ENCODE peak calls at places on chromosomes 2 and 18, in six cellular contexts. R, F, B, H, O and Z are unnamed samples.

GRCh38 chr2:236073246-236073645 is 94.9 kb downstream of the GBX2 start:
- DNase-seq in R (no peak), F (no peak), B (no peak), H (no peak), O (no peak), Z (no peak)

GRCh38 chr2:96091711-96092579 is 24.4 kb downstream of the ADRA2B start:
- DNase-seq in R (no peak), F (no peak), B (peak), H (no peak), O (no peak), Z (no peak)

GRCh38 chr2:44578401-44579135 is 216.8 kb downstream of the CAMKMT start:
- DNase-seq in R (peak), F (peak), B (no peak), H (no peak), O (no peak), Z (peak)

GRCh38 chr2:127061377-127062273 is 45.3 kb downstream of the BIN1 start:
- DNase-seq in R (no peak), F (peak), B (peak), H (no peak), O (no peak), Z (no peak)

GRCh38 chr18:23037646-23038045 is 97.6 kb upstream of the CABLES1 start:
- DNase-seq in R (no peak), F (no peak), B (no peak), H (no peak), O (no peak), Z (no peak)

GRCh38 chr2:15588329-15588919 is 3.2 kb upstream of the DDX1 start:
- DNase-seq in R (no peak), F (peak), B (peak), H (peak), O (peak), Z (no peak)

GRCh38 chr2:83705146-83705545 is 753.9 kb downstream of the SUCLG1 start:
- DNase-seq in R (no peak), F (no peak), B (no peak), H (no peak), O (no peak), Z (no peak)

GRCh38 chr2:187532333-187533120 is 21.7 kb downstream of the TFPI start:
- DNase-seq in R (no peak), F (no peak), B (no peak), H (no peak), O (no peak), Z (no peak)

GRCh38 chr2:238256594-238257104 is 16.8 kb upstream of the HES6 start:
- DNase-seq in R (no peak), F (peak), B (peak), H (peak), O (peak), Z (peak)

GRCh38 chr2:81901017-81901416 is 1596.5 kb upstream of the LRRTM1 start:
- DNase-seq in R (no peak), F (peak), B (no peak), H (no peak), O (no peak), Z (no peak)

GRCh38 chr2:1656326-1656960 is 87.9 kb downstream of the PXDN start:
- DNase-seq in R (no peak), F (no peak), B (no peak), H (no peak), O (no peak), Z (no peak)

GRCh38 chr2:112630268-112630667 is 15.5 kb upstream of the SLC20A1 start:
- DNase-seq in R (no peak), F (no peak), B (no peak), H (no peak), O (no peak), Z (no peak)
- H3K4me3 ChIP-seq in R (no peak), F (no peak), B (no peak), H (no peak), O (no peak), Z (no peak)

GRCh38 chr18:63844254-63844653 is 43.3 kb upstream of the SERPINB2 start:
- DNase-seq in R (no peak), F (peak), B (no peak), H (no peak), O (no peak), Z (no peak)

GRCh38 chr18:63848159-63848558 is 39.3 kb upstream of the SERPINB2 start:
- DNase-seq in R (no peak), F (peak), B (no peak), H (no peak), O (no peak), Z (no peak)

GRCh38 chr18:63850636-63851035 is 36.9 kb upstream of the SERPINB2 start:
- DNase-seq in R (no peak), F (no peak), B (no peak), H (no peak), O (no peak), Z (no peak)

GRCh38 chr18:63850010-63850409 is 37.5 kb upstream of the SERPINB2 start:
- DNase-seq in R (no peak), F (peak), B (no peak), H (no peak), O (no peak), Z (no peak)
- TF ChIP-seq CTCF in R (peak), F (peak), B (no peak), H (no peak), O (no peak), Z (peak)

DNA sequence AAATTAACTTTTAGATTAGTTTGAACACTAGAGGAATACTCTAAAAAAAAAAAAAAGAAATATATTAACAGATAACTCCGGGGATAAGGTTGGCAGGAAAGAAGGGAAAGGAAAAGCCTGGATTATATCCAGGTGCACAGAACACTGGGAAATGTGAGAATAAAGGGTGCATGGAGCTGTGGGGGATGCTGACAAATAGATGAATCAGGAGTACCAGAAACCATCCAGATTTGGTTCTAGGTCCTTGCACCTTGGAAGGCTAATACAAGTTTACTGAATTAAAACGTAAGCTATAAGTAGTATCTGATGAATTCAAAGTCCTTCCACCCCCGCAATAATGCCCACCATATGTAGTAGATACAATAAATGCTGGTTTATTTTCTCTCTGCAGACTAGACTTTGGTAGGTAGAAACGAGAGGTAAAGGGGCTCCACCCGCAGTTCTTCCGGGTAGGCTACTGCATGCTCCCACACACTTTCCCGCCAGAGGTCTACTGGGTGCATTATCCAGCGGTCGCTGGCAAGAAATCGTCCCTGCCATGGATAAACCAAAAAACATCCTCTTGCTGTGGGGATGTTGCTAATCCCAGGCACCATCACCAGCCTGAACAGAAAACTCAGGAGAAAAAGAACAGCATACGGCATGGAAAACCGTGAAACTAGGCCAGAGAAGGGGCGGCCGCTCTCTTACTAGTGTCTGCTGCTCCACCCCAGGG is 1.6 kb downstream of the CNRIP1 start:
- DNase-seq in R (no peak), F (peak), B (no peak), H (no peak), O (no peak), Z (no peak)
- H3K4me3 ChIP-seq in R (no peak), F (peak), B (peak), H (peak), O (peak), Z (no peak)

DNA sequence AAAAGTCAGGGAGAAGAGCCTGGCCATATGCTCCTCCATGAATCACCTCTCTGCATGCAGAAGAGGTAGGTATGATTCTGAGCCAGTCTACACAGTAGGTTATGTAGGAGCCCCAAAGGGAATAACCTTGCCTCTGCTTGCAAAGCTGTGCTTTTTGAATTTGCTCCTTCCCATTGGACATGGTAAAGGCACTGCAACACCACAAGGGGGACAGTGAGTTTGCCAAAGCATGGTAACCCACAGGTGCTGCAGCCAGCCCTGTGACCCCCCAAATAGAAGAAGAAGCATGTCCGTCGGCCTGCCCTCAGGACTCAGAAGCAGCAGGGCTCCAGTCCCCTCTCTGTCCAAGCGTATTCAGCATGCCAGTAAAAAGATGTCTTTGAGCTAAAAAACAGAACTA is 51.0 kb upstream of the BCL2L11 start:
- DNase-seq in R (no peak), F (no peak), B (no peak), H (no peak), O (no peak), Z (no peak)
- TF ChIP-seq CTCF in R (peak), F (no peak), B (no peak), H (no peak), O (peak), Z (peak)

GRCh38 chr2:142131016-142131714 is at the start of gene LRP1B:
- DNase-seq in R (peak), F (peak), B (peak), H (peak), O (no peak), Z (no peak)

GRCh38 chr2:142128105-142128504 is 2.7 kb downstream of the LRP1B start:
- DNase-seq in R (no peak), F (no peak), B (no peak), H (no peak), O (no peak), Z (no peak)

GRCh38 chr2:142124706-142125105 is 6.1 kb downstream of the LRP1B start:
- DNase-seq in R (no peak), F (no peak), B (no peak), H (no peak), O (no peak), Z (no peak)

GRCh38 chr2:142127248-142127647 is 3.6 kb downstream of the LRP1B start:
- DNase-seq in R (no peak), F (no peak), B (no peak), H (no peak), O (no peak), Z (no peak)

DNA sequence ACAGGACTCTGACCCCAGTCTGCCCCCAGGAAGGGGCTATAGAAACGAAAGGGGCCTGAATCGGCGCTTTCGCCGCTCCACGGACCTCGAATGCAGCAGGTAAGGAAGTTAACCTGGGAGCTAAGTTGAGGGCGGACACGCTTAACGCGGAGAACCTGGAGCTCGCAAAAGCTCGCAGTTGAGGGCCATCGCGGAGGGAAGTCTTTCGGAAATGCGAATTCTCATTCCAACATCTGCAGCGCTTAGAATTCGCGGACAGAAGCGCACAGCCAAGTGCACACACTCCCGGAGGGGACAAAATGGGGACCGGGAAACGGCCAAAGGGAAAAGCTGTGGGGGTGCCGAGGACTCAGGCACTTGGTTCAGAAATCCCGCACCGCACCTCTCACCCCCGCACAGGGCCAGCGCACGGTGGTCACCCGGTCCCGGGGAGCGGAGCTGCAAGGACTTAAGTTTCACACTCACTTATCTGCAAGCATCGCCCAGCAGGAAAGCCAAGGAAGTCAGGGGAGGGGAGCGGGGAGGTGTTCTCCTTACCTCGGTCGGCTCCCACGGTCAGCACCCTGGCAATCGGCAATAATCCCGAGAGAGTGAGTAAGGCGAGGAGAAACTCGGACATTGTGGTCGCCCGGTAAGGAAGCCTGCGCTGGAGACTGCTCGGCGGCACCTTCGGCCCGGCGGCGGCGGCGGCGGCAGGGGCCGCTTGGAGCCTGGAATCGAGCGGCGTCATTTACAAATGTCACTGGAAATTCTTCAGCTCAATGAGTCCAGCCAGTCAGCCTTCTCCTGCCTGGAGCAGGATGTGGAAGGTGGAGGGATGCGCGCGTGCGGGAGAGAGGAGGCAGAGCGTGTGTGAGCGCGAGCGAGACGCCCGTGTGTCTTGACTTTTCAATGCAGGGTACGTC is 453 bp downstream of the LRP1B start:
- DNase-seq in R (peak), F (peak), B (peak), H (peak), O (no peak), Z (no peak)
- H3K4me3 ChIP-seq in R (peak), F (peak), B (peak), H (peak), O (peak), Z (peak)

GRCh38 chr2:181946444-181947127 is 39.1 kb upstream of the PPP1R1C start:
- DNase-seq in R (no peak), F (no peak), B (no peak), H (no peak), O (no peak), Z (no peak)
- TF ChIP-seq CTCF in R (no peak), F (no peak), B (no peak), H (no peak), O (no peak), Z (no peak)

GRCh38 chr2:74119912-74120825 is 27.5 kb downstream of the BOLA3 start:
- DNase-seq in R (peak), F (peak), B (peak), H (peak), O (peak), Z (peak)
- H3K4me3 ChIP-seq in R (peak), F (peak), B (peak), H (peak), O (peak), Z (peak)

DNA sequence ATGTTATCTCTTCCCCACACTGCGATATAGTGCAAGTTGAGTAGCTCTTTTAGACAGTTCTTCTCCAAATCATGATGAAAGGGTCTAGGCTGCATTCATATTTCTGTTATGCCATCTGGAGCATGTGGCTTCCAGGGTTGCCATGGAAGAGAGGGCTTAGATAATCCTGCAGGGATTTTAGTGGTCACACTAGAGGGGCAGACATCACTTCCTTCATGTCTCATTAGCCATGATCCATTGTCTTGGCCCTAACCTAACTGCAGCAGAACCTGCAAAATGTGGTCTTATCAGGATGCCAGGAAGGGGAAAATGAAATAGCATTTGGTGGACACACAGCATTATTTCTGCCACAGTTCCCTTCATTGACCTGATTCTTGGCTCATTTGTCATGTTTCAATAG is 83.1 kb downstream of the ADAM23 start:
- DNase-seq in R (no peak), F (no peak), B (no peak), H (no peak), O (no peak), Z (no peak)
- TF ChIP-seq CTCF in R (no peak), F (no peak), B (no peak), H (no peak), O (no peak), Z (no peak)

GRCh38 chr2:129923265-129924141 is 56.0 kb upstream of the RAB6C start:
- DNase-seq in R (no peak), F (peak), B (no peak), H (no peak), O (no peak), Z (no peak)
- H3K4me3 ChIP-seq in R (no peak), F (no peak), B (no peak), H (no peak), O (no peak), Z (no peak)